ENCODE peak calls at places on chromosomes 1 and 21, in eight cellular contexts. One of them, this sample, is unnamed.

GRCh38 chr1:8169364-8170058 is 143.4 kb upstream of the ERRFI1 start:
- DNase-seq in hepatocyte: peak; percentile 95
- DNase-seq in cardiac fibroblast: peak; percentile 95
- DNase-seq in choroid plexus epithelial cell: peak; percentile 96
- DNase-seq in body of pancreas: peak; percentile 89
- DNase-seq in AG09309: peak; percentile 61
- DNase-seq in GM12865: peak; percentile 86
- DNase-seq in mammary epithelial cell: peak; percentile 59
- DNase-seq in this sample: peak; percentile 97

GRCh38 chr1:30523055-30524020 is 200.0 kb downstream of the MATN1 start:
- DNase-seq in hepatocyte: no peak
- DNase-seq in cardiac fibroblast: peak; percentile 37
- DNase-seq in choroid plexus epithelial cell: peak; percentile 17
- DNase-seq in body of pancreas: no peak
- DNase-seq in AG09309: peak; percentile 72
- DNase-seq in GM12865: no peak
- DNase-seq in mammary epithelial cell: peak; percentile 92
- DNase-seq in this sample: peak; percentile 81

GRCh38 chr1:237154173-237154572 is 112.2 kb downstream of the RYR2 start:
- DNase-seq in hepatocyte: peak; percentile 23
- DNase-seq in cardiac fibroblast: peak; percentile 83
- DNase-seq in choroid plexus epithelial cell: peak; percentile 12
- DNase-seq in body of pancreas: no peak
- DNase-seq in AG09309: no peak
- DNase-seq in GM12865: no peak
- DNase-seq in mammary epithelial cell: peak; percentile 56
- DNase-seq in this sample: no peak

GRCh38 chr1:56676571-56677035 is 31.5 kb downstream of the PRKAA2 start:
- DNase-seq in hepatocyte: peak; percentile 10
- DNase-seq in cardiac fibroblast: peak; percentile 28
- DNase-seq in choroid plexus epithelial cell: peak; percentile 89
- DNase-seq in body of pancreas: no peak
- DNase-seq in AG09309: peak; percentile 25
- DNase-seq in GM12865: no peak
- DNase-seq in mammary epithelial cell: peak; percentile 62
- DNase-seq in this sample: peak; percentile 89

GRCh38 chr1:174837386-174837785 is 162.4 kb upstream of the CACYBP start:
- DNase-seq in hepatocyte: no peak
- DNase-seq in cardiac fibroblast: no peak
- DNase-seq in choroid plexus epithelial cell: no peak
- DNase-seq in body of pancreas: no peak
- DNase-seq in AG09309: no peak
- DNase-seq in GM12865: no peak
- DNase-seq in mammary epithelial cell: no peak
- DNase-seq in this sample: no peak

GRCh38 chr1:167602840-167603239 is 27.2 kb upstream of the RCSD1 start:
- DNase-seq in hepatocyte: no peak
- DNase-seq in cardiac fibroblast: no peak
- DNase-seq in choroid plexus epithelial cell: no peak
- DNase-seq in body of pancreas: no peak
- DNase-seq in AG09309: no peak
- DNase-seq in GM12865: no peak
- DNase-seq in mammary epithelial cell: no peak
- DNase-seq in this sample: no peak

GRCh38 chr1:51061231-51061943 is 40.6 kb upstream of the C1orf185 start:
- DNase-seq in hepatocyte: no peak
- DNase-seq in cardiac fibroblast: no peak
- DNase-seq in choroid plexus epithelial cell: peak; percentile 14
- DNase-seq in body of pancreas: no peak
- DNase-seq in AG09309: no peak
- DNase-seq in GM12865: peak; percentile 21
- DNase-seq in mammary epithelial cell: peak; percentile 50
- DNase-seq in this sample: no peak

GRCh38 chr21:33231526-33231925 is 1.8 kb downstream of the IFNAR2 start:
- DNase-seq in hepatocyte: no peak
- DNase-seq in cardiac fibroblast: no peak
- DNase-seq in choroid plexus epithelial cell: no peak
- DNase-seq in body of pancreas: no peak
- DNase-seq in AG09309: no peak
- DNase-seq in GM12865: peak; percentile 71
- DNase-seq in mammary epithelial cell: no peak
- DNase-seq in this sample: no peak

GRCh38 chr1:179105393-179105792 is 23.5 kb downstream of the TOR3A start:
- DNase-seq in hepatocyte: peak; percentile 59
- DNase-seq in cardiac fibroblast: no peak
- DNase-seq in choroid plexus epithelial cell: peak; percentile 46
- DNase-seq in body of pancreas: no peak
- DNase-seq in AG09309: no peak
- DNase-seq in GM12865: peak; percentile 30
- DNase-seq in mammary epithelial cell: peak; percentile 42
- DNase-seq in this sample: no peak

GRCh38 chr1:94418664-94419655 is 771 bp downstream of the ABCD3 start:
- DNase-seq in hepatocyte: peak; percentile 57
- DNase-seq in cardiac fibroblast: peak; percentile 47
- DNase-seq in choroid plexus epithelial cell: no peak
- DNase-seq in body of pancreas: peak; percentile 66
- DNase-seq in AG09309: no peak
- DNase-seq in GM12865: no peak
- DNase-seq in mammary epithelial cell: peak; percentile 54
- DNase-seq in this sample: no peak

GRCh38 chr1:39762550-39763540 is 8.3 kb downstream of the OXCT2 start:
- DNase-seq in hepatocyte: no peak
- DNase-seq in cardiac fibroblast: no peak
- DNase-seq in choroid plexus epithelial cell: no peak
- DNase-seq in body of pancreas: no peak
- DNase-seq in AG09309: no peak
- DNase-seq in GM12865: no peak
- DNase-seq in mammary epithelial cell: no peak
- DNase-seq in this sample: no peak

GRCh38 chr1:43541721-43542401 is 11.2 kb downstream of the PTPRF start:
- DNase-seq in hepatocyte: peak; percentile 58
- DNase-seq in cardiac fibroblast: peak; percentile 63
- DNase-seq in choroid plexus epithelial cell: no peak
- DNase-seq in body of pancreas: peak; percentile 94
- DNase-seq in AG09309: no peak
- DNase-seq in GM12865: no peak
- DNase-seq in mammary epithelial cell: peak; percentile 45
- DNase-seq in this sample: no peak

GRCh38 chr1:8202182-8202905 is 115.6 kb upstream of the SLC45A1 start:
- DNase-seq in hepatocyte: peak; percentile 70
- DNase-seq in cardiac fibroblast: peak; percentile 96
- DNase-seq in choroid plexus epithelial cell: peak; percentile 90
- DNase-seq in body of pancreas: peak; percentile 84
- DNase-seq in AG09309: no peak
- DNase-seq in GM12865: no peak
- DNase-seq in mammary epithelial cell: peak; percentile 74
- DNase-seq in this sample: no peak

GRCh38 chr1:230002164-230002803 is 64.8 kb upstream of the GALNT2 start:
- DNase-seq in hepatocyte: no peak
- DNase-seq in cardiac fibroblast: peak; percentile 56
- DNase-seq in choroid plexus epithelial cell: peak; percentile 9
- DNase-seq in body of pancreas: no peak
- DNase-seq in AG09309: no peak
- DNase-seq in GM12865: no peak
- DNase-seq in mammary epithelial cell: no peak
- DNase-seq in this sample: no peak

GRCh38 chr1:204084247-204084772 is 11.4 kb downstream of the SOX13 start:
- DNase-seq in hepatocyte: peak; percentile 62
- DNase-seq in cardiac fibroblast: no peak
- DNase-seq in choroid plexus epithelial cell: no peak
- DNase-seq in body of pancreas: peak; percentile 98
- DNase-seq in AG09309: no peak
- DNase-seq in GM12865: no peak
- DNase-seq in mammary epithelial cell: no peak
- DNase-seq in this sample: no peak

GRCh38 chr1:12144969-12145368 is 21.8 kb upstream of the TNFRSF1B start:
- DNase-seq in hepatocyte: no peak
- DNase-seq in cardiac fibroblast: no peak
- DNase-seq in choroid plexus epithelial cell: no peak
- DNase-seq in body of pancreas: no peak
- DNase-seq in AG09309: no peak
- DNase-seq in GM12865: no peak
- DNase-seq in mammary epithelial cell: no peak
- DNase-seq in this sample: no peak

GRCh38 chr1:204074274-204075115 is 1.6 kb downstream of the SOX13 start:
- DNase-seq in hepatocyte: peak; percentile 81
- DNase-seq in cardiac fibroblast: peak; percentile 88
- DNase-seq in choroid plexus epithelial cell: peak; percentile 61
- DNase-seq in body of pancreas: peak; percentile 71
- DNase-seq in AG09309: no peak
- DNase-seq in GM12865: no peak
- DNase-seq in mammary epithelial cell: peak; percentile 56
- DNase-seq in this sample: no peak

GRCh38 chr1:1235016-1235744 is 3.1 kb downstream of the B3GALT6 start:
- DNase-seq in hepatocyte: no peak
- DNase-seq in cardiac fibroblast: no peak
- DNase-seq in choroid plexus epithelial cell: no peak
- DNase-seq in body of pancreas: no peak
- DNase-seq in AG09309: no peak
- DNase-seq in GM12865: no peak
- DNase-seq in mammary epithelial cell: no peak
- DNase-seq in this sample: no peak

GRCh38 chr1:76240321-76240720 is 165.8 kb downstream of the ST6GALNAC3 start:
- DNase-seq in hepatocyte: peak; percentile 12
- DNase-seq in cardiac fibroblast: no peak
- DNase-seq in choroid plexus epithelial cell: no peak
- DNase-seq in body of pancreas: no peak
- DNase-seq in AG09309: no peak
- DNase-seq in GM12865: no peak
- DNase-seq in mammary epithelial cell: no peak
- DNase-seq in this sample: no peak

GRCh38 chr1:47024138-47024856 is 828 bp downstream of the CYP4X1 start:
- DNase-seq in hepatocyte: no peak
- DNase-seq in cardiac fibroblast: peak; percentile 62
- DNase-seq in choroid plexus epithelial cell: peak; percentile 28
- DNase-seq in body of pancreas: no peak
- DNase-seq in AG09309: no peak
- DNase-seq in GM12865: no peak
- DNase-seq in mammary epithelial cell: no peak
- DNase-seq in this sample: no peak
- H3K4me3 ChIP-seq in hepatocyte: no peak overlapping the region
- H3K4me3 ChIP-seq in cardiac fibroblast: no peak overlapping the region
- H3K4me3 ChIP-seq in choroid plexus epithelial cell: peak overlapping the region; percentile 59
- H3K4me3 ChIP-seq in body of pancreas: peak overlapping the region; percentile 24
- H3K4me3 ChIP-seq in AG09309: no peak overlapping the region
- H3K4me3 ChIP-seq in GM12865: no peak overlapping the region
- H3K4me3 ChIP-seq in mammary epithelial cell: peak overlapping the region; percentile 47
- H3K4me3 ChIP-seq in this sample: no peak overlapping the region

DNA sequence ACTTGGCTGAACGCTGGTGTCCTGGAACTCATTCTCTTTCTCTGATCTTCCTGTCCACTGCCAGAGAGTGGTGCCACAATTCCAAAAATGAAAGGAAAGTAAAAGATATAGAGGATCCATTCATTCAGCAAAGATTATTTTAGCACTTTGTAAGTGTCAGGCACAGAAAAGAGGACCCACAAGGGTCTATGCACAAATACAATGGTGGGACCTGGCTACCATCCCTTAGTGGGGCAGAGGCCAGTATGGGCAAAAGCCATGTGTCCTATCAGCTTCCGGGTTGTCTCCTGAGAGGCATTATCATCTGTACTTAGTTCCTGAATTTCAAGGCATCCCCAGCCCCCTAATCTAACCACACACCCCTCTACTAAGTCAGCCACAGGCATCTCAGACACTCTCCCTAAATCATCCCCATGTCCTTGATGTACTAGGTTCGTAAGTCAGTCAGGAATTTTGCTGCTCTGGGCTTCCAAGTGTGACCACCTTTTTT is 19.0 kb downstream of the SSR2 start:
- DNase-seq in hepatocyte: no peak
- DNase-seq in cardiac fibroblast: no peak
- DNase-seq in choroid plexus epithelial cell: peak; percentile 40
- DNase-seq in body of pancreas: no peak
- DNase-seq in AG09309: no peak
- DNase-seq in GM12865: no peak
- DNase-seq in mammary epithelial cell: no peak
- DNase-seq in this sample: peak; percentile 25
- TF ChIP-seq CTCF in hepatocyte: no peak
- TF ChIP-seq CTCF in cardiac fibroblast: no peak
- TF ChIP-seq CTCF in choroid plexus epithelial cell: peak; percentile 38
- TF ChIP-seq CTCF in body of pancreas: no peak
- TF ChIP-seq CTCF in AG09309: no peak
- TF ChIP-seq CTCF in GM12865: no peak
- TF ChIP-seq CTCF in mammary epithelial cell: no peak
- TF ChIP-seq CTCF in this sample: peak; percentile 31

DNA sequence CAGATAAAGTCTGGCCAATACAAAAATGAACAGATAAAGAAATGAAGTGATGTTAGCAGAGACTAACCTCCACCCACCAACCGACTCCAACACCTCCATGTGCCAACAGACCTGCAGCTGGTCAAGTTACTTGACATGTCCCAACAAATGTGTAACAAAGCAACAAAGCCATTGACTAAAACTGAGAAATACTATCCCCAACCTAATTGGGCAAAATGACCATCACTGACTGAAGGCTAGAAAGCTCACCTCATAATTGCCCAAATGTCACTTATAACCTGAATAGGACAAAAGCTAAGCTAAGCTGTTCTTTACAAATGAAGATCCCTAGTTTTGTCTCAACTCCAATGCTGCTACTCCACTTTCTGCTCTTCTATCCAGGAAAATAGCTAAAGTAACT is 7.5 kb downstream of the KDM5B start:
- DNase-seq in hepatocyte: no peak
- DNase-seq in cardiac fibroblast: no peak
- DNase-seq in choroid plexus epithelial cell: no peak
- DNase-seq in body of pancreas: no peak
- DNase-seq in AG09309: no peak
- DNase-seq in GM12865: no peak
- DNase-seq in mammary epithelial cell: no peak
- DNase-seq in this sample: no peak
- H3K4me3 ChIP-seq in hepatocyte: no peak overlapping the region
- H3K4me3 ChIP-seq in cardiac fibroblast: no peak overlapping the region
- H3K4me3 ChIP-seq in choroid plexus epithelial cell: no peak overlapping the region
- H3K4me3 ChIP-seq in body of pancreas: no peak overlapping the region
- H3K4me3 ChIP-seq in AG09309: no peak overlapping the region
- H3K4me3 ChIP-seq in GM12865: no peak overlapping the region
- H3K4me3 ChIP-seq in mammary epithelial cell: no peak overlapping the region
- H3K4me3 ChIP-seq in this sample: no peak overlapping the region

GRCh38 chr1:40853113-40853999 is 8.8 kb downstream of the CITED4 start:
- DNase-seq in hepatocyte: no peak
- DNase-seq in cardiac fibroblast: no peak
- DNase-seq in choroid plexus epithelial cell: no peak
- DNase-seq in body of pancreas: no peak
- DNase-seq in AG09309: no peak
- DNase-seq in GM12865: no peak
- DNase-seq in mammary epithelial cell: peak; percentile 87
- DNase-seq in this sample: no peak

GRCh38 chr1:40856116-40856515 is 6.0 kb downstream of the CITED4 start:
- DNase-seq in hepatocyte: no peak
- DNase-seq in cardiac fibroblast: no peak
- DNase-seq in choroid plexus epithelial cell: no peak
- DNase-seq in body of pancreas: peak; percentile 61
- DNase-seq in AG09309: no peak
- DNase-seq in GM12865: no peak
- DNase-seq in mammary epithelial cell: no peak
- DNase-seq in this sample: no peak

GRCh38 chr1:40856656-40857302 is 5.4 kb downstream of the CITED4 start:
- DNase-seq in hepatocyte: no peak
- DNase-seq in cardiac fibroblast: no peak
- DNase-seq in choroid plexus epithelial cell: no peak
- DNase-seq in body of pancreas: no peak
- DNase-seq in AG09309: no peak
- DNase-seq in GM12865: no peak
- DNase-seq in mammary epithelial cell: no peak
- DNase-seq in this sample: no peak

GRCh38 chr1:40857737-40858136 is 4.4 kb downstream of the CITED4 start:
- DNase-seq in hepatocyte: no peak
- DNase-seq in cardiac fibroblast: no peak
- DNase-seq in choroid plexus epithelial cell: no peak
- DNase-seq in body of pancreas: no peak
- DNase-seq in AG09309: no peak
- DNase-seq in GM12865: no peak
- DNase-seq in mammary epithelial cell: no peak
- DNase-seq in this sample: no peak

GRCh38 chr1:40855513-40855912 is 6.7 kb downstream of the CITED4 start:
- DNase-seq in hepatocyte: no peak
- DNase-seq in cardiac fibroblast: no peak
- DNase-seq in choroid plexus epithelial cell: peak; percentile 9
- DNase-seq in body of pancreas: no peak
- DNase-seq in AG09309: no peak
- DNase-seq in GM12865: no peak
- DNase-seq in mammary epithelial cell: no peak
- DNase-seq in this sample: no peak
- TF ChIP-seq CTCF in hepatocyte: peak; percentile 18
- TF ChIP-seq CTCF in cardiac fibroblast: peak; percentile 34
- TF ChIP-seq CTCF in choroid plexus epithelial cell: peak; percentile 51
- TF ChIP-seq CTCF in body of pancreas: no peak
- TF ChIP-seq CTCF in AG09309: peak; percentile 31
- TF ChIP-seq CTCF in GM12865: peak; percentile 23
- TF ChIP-seq CTCF in mammary epithelial cell: peak; percentile 32
- TF ChIP-seq CTCF in this sample: peak; percentile 52

This sample was measured in epithelial cell of proximal tubule.